ENCODE peak calls at places on chromosomes 5 and 9, in nine cellular contexts. One of them, this sample, is unnamed.

GRCh38 chr9:132499251-132499650 is 83.2 kb upstream of the BARHL1 start:
- DNase-seq in astrocyte of the spinal cord: no peak
- DNase-seq in aorta: no peak
- DNase-seq in A172: no peak
- DNase-seq in HL-60: no peak
- DNase-seq in stimulated activated CD8-positive, alpha-beta memory T cell treated with anti-CD3 and anti-CD28 coated beads, Interleukin-15, amount 100 ng/mL, for 4 hours: no peak
- DNase-seq in GM20000: no peak
- DNase-seq in HEK293T: no peak
- DNase-seq in GM23248: no peak
- DNase-seq in this sample: no peak

GRCh38 chr5:167629634-167630033 is 661.8 kb upstream of the WWC1 start:
- DNase-seq in astrocyte of the spinal cord: no peak
- DNase-seq in aorta: no peak
- DNase-seq in A172: no peak
- DNase-seq in HL-60: no peak
- DNase-seq in stimulated activated CD8-positive, alpha-beta memory T cell treated with anti-CD3 and anti-CD28 coated beads, Interleukin-15, amount 100 ng/mL, for 4 hours: no peak
- DNase-seq in GM20000: no peak
- DNase-seq in HEK293T: no peak
- DNase-seq in GM23248: no peak
- DNase-seq in this sample: no peak

GRCh38 chr5:40364441-40364840 is 315.3 kb upstream of the PTGER4 start:
- DNase-seq in astrocyte of the spinal cord: no peak
- DNase-seq in aorta: no peak
- DNase-seq in A172: no peak
- DNase-seq in HL-60: no peak
- DNase-seq in stimulated activated CD8-positive, alpha-beta memory T cell treated with anti-CD3 and anti-CD28 coated beads, Interleukin-15, amount 100 ng/mL, for 4 hours: no peak
- DNase-seq in GM20000: no peak
- DNase-seq in HEK293T: no peak
- DNase-seq in GM23248: no peak
- DNase-seq in this sample: no peak

GRCh38 chr9:17658237-17658636 is 79.4 kb downstream of the SH3GL2 start:
- DNase-seq in astrocyte of the spinal cord: no peak
- DNase-seq in aorta: no peak
- DNase-seq in A172: no peak
- DNase-seq in HL-60: no peak
- DNase-seq in stimulated activated CD8-positive, alpha-beta memory T cell treated with anti-CD3 and anti-CD28 coated beads, Interleukin-15, amount 100 ng/mL, for 4 hours: no peak
- DNase-seq in GM20000: no peak
- DNase-seq in HEK293T: no peak
- DNase-seq in GM23248: no peak
- DNase-seq in this sample: no peak

GRCh38 chr5:177982072-177982727 is 13.8 kb downstream of the PROP1 start:
- DNase-seq in astrocyte of the spinal cord: no peak
- DNase-seq in aorta: no peak
- DNase-seq in A172: no peak
- DNase-seq in HL-60: no peak
- DNase-seq in stimulated activated CD8-positive, alpha-beta memory T cell treated with anti-CD3 and anti-CD28 coated beads, Interleukin-15, amount 100 ng/mL, for 4 hours: no peak
- DNase-seq in GM20000: no peak
- DNase-seq in HEK293T: peak; percentile 60
- DNase-seq in GM23248: peak; percentile 32
- DNase-seq in this sample: peak; percentile 19

GRCh38 chr5:163503106-163504090 is 2.0 kb upstream of the MAT2B start:
- DNase-seq in astrocyte of the spinal cord: peak; percentile 80
- DNase-seq in aorta: peak; percentile 62
- DNase-seq in A172: peak; percentile 76
- DNase-seq in HL-60: peak; percentile 55
- DNase-seq in stimulated activated CD8-positive, alpha-beta memory T cell treated with anti-CD3 and anti-CD28 coated beads, Interleukin-15, amount 100 ng/mL, for 4 hours: no peak
- DNase-seq in GM20000: peak; percentile 44
- DNase-seq in HEK293T: peak; percentile 60
- DNase-seq in GM23248: peak; percentile 88
- DNase-seq in this sample: peak; percentile 43

GRCh38 chr5:50800410-50800809 is 134.0 kb downstream of the PARP8 start:
- DNase-seq in astrocyte of the spinal cord: no peak
- DNase-seq in aorta: no peak
- DNase-seq in A172: no peak
- DNase-seq in HL-60: no peak
- DNase-seq in stimulated activated CD8-positive, alpha-beta memory T cell treated with anti-CD3 and anti-CD28 coated beads, Interleukin-15, amount 100 ng/mL, for 4 hours: no peak
- DNase-seq in GM20000: no peak
- DNase-seq in HEK293T: no peak
- DNase-seq in GM23248: no peak
- DNase-seq in this sample: no peak

GRCh38 chr9:97468658-97469448 is 32.6 kb upstream of the TMOD1 start:
- DNase-seq in astrocyte of the spinal cord: peak; percentile 69
- DNase-seq in aorta: peak; percentile 74
- DNase-seq in A172: peak; percentile 78
- DNase-seq in HL-60: no peak
- DNase-seq in stimulated activated CD8-positive, alpha-beta memory T cell treated with anti-CD3 and anti-CD28 coated beads, Interleukin-15, amount 100 ng/mL, for 4 hours: no peak
- DNase-seq in GM20000: peak; percentile 76
- DNase-seq in HEK293T: peak; percentile 81
- DNase-seq in GM23248: peak; percentile 71
- DNase-seq in this sample: no peak

GRCh38 chr5:157241483-157241882 is 24.4 kb upstream of the CYFIP2 start:
- DNase-seq in astrocyte of the spinal cord: no peak
- DNase-seq in aorta: no peak
- DNase-seq in A172: no peak
- DNase-seq in HL-60: no peak
- DNase-seq in stimulated activated CD8-positive, alpha-beta memory T cell treated with anti-CD3 and anti-CD28 coated beads, Interleukin-15, amount 100 ng/mL, for 4 hours: no peak
- DNase-seq in GM20000: no peak
- DNase-seq in HEK293T: no peak
- DNase-seq in GM23248: peak; percentile 61
- DNase-seq in this sample: no peak

GRCh38 chr9:113992276-113992951 is 85.7 kb downstream of the AMBP start:
- DNase-seq in astrocyte of the spinal cord: no peak
- DNase-seq in aorta: peak; percentile 80
- DNase-seq in A172: no peak
- DNase-seq in HL-60: no peak
- DNase-seq in stimulated activated CD8-positive, alpha-beta memory T cell treated with anti-CD3 and anti-CD28 coated beads, Interleukin-15, amount 100 ng/mL, for 4 hours: no peak
- DNase-seq in GM20000: no peak
- DNase-seq in HEK293T: no peak
- DNase-seq in GM23248: no peak
- DNase-seq in this sample: no peak

GRCh38 chr9:125750656-125751035 is 3.5 kb downstream of the PBX3 start:
- DNase-seq in astrocyte of the spinal cord: no peak
- DNase-seq in aorta: no peak
- DNase-seq in A172: peak; percentile 61
- DNase-seq in HL-60: no peak
- DNase-seq in stimulated activated CD8-positive, alpha-beta memory T cell treated with anti-CD3 and anti-CD28 coated beads, Interleukin-15, amount 100 ng/mL, for 4 hours: no peak
- DNase-seq in GM20000: no peak
- DNase-seq in HEK293T: no peak
- DNase-seq in GM23248: peak; percentile 41
- DNase-seq in this sample: no peak

GRCh38 chr9:136512651-136513066 is 29.8 kb upstream of the SEC16A start:
- DNase-seq in astrocyte of the spinal cord: no peak
- DNase-seq in aorta: no peak
- DNase-seq in A172: no peak
- DNase-seq in HL-60: no peak
- DNase-seq in stimulated activated CD8-positive, alpha-beta memory T cell treated with anti-CD3 and anti-CD28 coated beads, Interleukin-15, amount 100 ng/mL, for 4 hours: no peak
- DNase-seq in GM20000: peak; percentile 70
- DNase-seq in HEK293T: peak; percentile 64
- DNase-seq in GM23248: peak; percentile 34
- DNase-seq in this sample: no peak

GRCh38 chr5:64923151-64923685 is 154.5 kb downstream of the CWC27 start:
- DNase-seq in astrocyte of the spinal cord: peak; percentile 51
- DNase-seq in aorta: peak; percentile 11
- DNase-seq in A172: peak; percentile 4
- DNase-seq in HL-60: no peak
- DNase-seq in stimulated activated CD8-positive, alpha-beta memory T cell treated with anti-CD3 and anti-CD28 coated beads, Interleukin-15, amount 100 ng/mL, for 4 hours: no peak
- DNase-seq in GM20000: no peak
- DNase-seq in HEK293T: no peak
- DNase-seq in GM23248: peak; percentile 9
- DNase-seq in this sample: no peak

GRCh38 chr5:32779754-32780415 is 68.8 kb downstream of the NPR3 start:
- DNase-seq in astrocyte of the spinal cord: no peak
- DNase-seq in aorta: no peak
- DNase-seq in A172: no peak
- DNase-seq in HL-60: no peak
- DNase-seq in stimulated activated CD8-positive, alpha-beta memory T cell treated with anti-CD3 and anti-CD28 coated beads, Interleukin-15, amount 100 ng/mL, for 4 hours: no peak
- DNase-seq in GM20000: no peak
- DNase-seq in HEK293T: no peak
- DNase-seq in GM23248: no peak
- DNase-seq in this sample: no peak

GRCh38 chr9:129685220-129685932 is 19.9 kb downstream of the PRRX2 start:
- DNase-seq in astrocyte of the spinal cord: no peak
- DNase-seq in aorta: no peak
- DNase-seq in A172: peak; percentile 43
- DNase-seq in HL-60: no peak
- DNase-seq in stimulated activated CD8-positive, alpha-beta memory T cell treated with anti-CD3 and anti-CD28 coated beads, Interleukin-15, amount 100 ng/mL, for 4 hours: no peak
- DNase-seq in GM20000: no peak
- DNase-seq in HEK293T: no peak
- DNase-seq in GM23248: peak; percentile 91
- DNase-seq in this sample: no peak

GRCh38 chr5:75668988-75669760 is 48.1 kb downstream of the POC5 start:
- DNase-seq in astrocyte of the spinal cord: no peak
- DNase-seq in aorta: no peak
- DNase-seq in A172: peak; percentile 68
- DNase-seq in HL-60: no peak
- DNase-seq in stimulated activated CD8-positive, alpha-beta memory T cell treated with anti-CD3 and anti-CD28 coated beads, Interleukin-15, amount 100 ng/mL, for 4 hours: peak; percentile 18
- DNase-seq in GM20000: peak; percentile 66
- DNase-seq in HEK293T: no peak
- DNase-seq in GM23248: no peak
- DNase-seq in this sample: no peak

GRCh38 chr9:107711528-107711927 is 222.0 kb upstream of the KLF4 start:
- DNase-seq in astrocyte of the spinal cord: peak; percentile 80
- DNase-seq in aorta: peak; percentile 65
- DNase-seq in A172: peak; percentile 95
- DNase-seq in HL-60: peak; percentile 29
- DNase-seq in stimulated activated CD8-positive, alpha-beta memory T cell treated with anti-CD3 and anti-CD28 coated beads, Interleukin-15, amount 100 ng/mL, for 4 hours: no peak
- DNase-seq in GM20000: no peak
- DNase-seq in HEK293T: no peak
- DNase-seq in GM23248: peak; percentile 85
- DNase-seq in this sample: no peak

GRCh38 chr5:32724526-32724925 is 13.4 kb downstream of the NPR3 start:
- DNase-seq in astrocyte of the spinal cord: no peak
- DNase-seq in aorta: no peak
- DNase-seq in A172: no peak
- DNase-seq in HL-60: no peak
- DNase-seq in stimulated activated CD8-positive, alpha-beta memory T cell treated with anti-CD3 and anti-CD28 coated beads, Interleukin-15, amount 100 ng/mL, for 4 hours: no peak
- DNase-seq in GM20000: no peak
- DNase-seq in HEK293T: no peak
- DNase-seq in GM23248: no peak
- DNase-seq in this sample: no peak